ENCODE peak calls at places on chromosomes 5 and 9, in seven cellular contexts. Q, Z, D, S, H, O and M are unnamed samples.

GRCh38 chr9:124510650-124511425 is 3.6 kb upstream of the NR5A1 start:
- DNase-seq in O (no peak), Z (no peak), H (peak; percentile 90), S (no peak), D (no peak), Q (no peak), M (peak; percentile 14)

GRCh38 chr5:138596105-138596987 is 21.1 kb upstream of the HSPA9 start:
- DNase-seq in O (no peak), H (no peak), D (no peak), Q (no peak), Z (no peak), S (no peak), M (no peak)

GRCh38 chr5:148383564-148384388 is at the start of gene FBXO38:
- DNase-seq in Z (peak; percentile 94), Q (peak; percentile 94), O (peak; percentile 97), H (peak; percentile 97), S (peak; percentile 93), D (peak; percentile 95), M (peak; percentile 92)

GRCh38 chr9:129176786-129177442 is 1.1 kb downstream of the IER5L start:
- DNase-seq in Q (no peak), Z (no peak), H (no peak), S (no peak), D (no peak), O (peak; percentile 65), M (peak; percentile 75)

GRCh38 chr5:17070646-17071045 is 134.6 kb upstream of the MYO10 start:
- DNase-seq in D (no peak), O (no peak), Q (no peak), H (no peak), Z (no peak), S (no peak), M (no peak)

GRCh38 chr5:156934450-156935211 is 28.4 kb downstream of the TIMD4 start:
- DNase-seq in Z (no peak), Q (peak; percentile 7), D (no peak), H (peak; percentile 9), S (peak; percentile 11), O (no peak), M (peak; percentile 36)

GRCh38 chr5:14701556-14701955 is 37.0 kb downstream of the OTULIN start:
- DNase-seq in Q (no peak), D (no peak), O (no peak), Z (no peak), H (no peak), S (no peak), M (no peak)

GRCh38 chr9:21265421-21266189 is 25.8 kb upstream of the IFNA14 start:
- DNase-seq in D (no peak), Q (no peak), S (no peak), Z (no peak), O (no peak), H (no peak), M (no peak)

GRCh38 chr9:129174724-129175514 is 3.1 kb downstream of the IER5L start:
- DNase-seq in D (no peak), S (peak; percentile 81), H (peak; percentile 57), Q (peak; percentile 65), Z (no peak), O (peak; percentile 81), M (peak; percentile 88)

GRCh38 chr9:72602629-72603028 is 81.2 kb downstream of the TMC1 start:
- DNase-seq in Z (no peak), H (no peak), O (no peak), S (no peak), D (no peak), Q (no peak), M (no peak)

GRCh38 chr5:38595149-38595725 is 38.8 kb upstream of the LIFR start:
- DNase-seq in O (no peak), D (no peak), Q (no peak), S (no peak), Z (no peak), H (no peak), M (no peak)

GRCh38 chr5:77558266-77558665 is 66.2 kb upstream of the WDR41 start:
- DNase-seq in H (no peak), O (no peak), Q (no peak), Z (no peak), S (no peak), D (no peak), M (no peak)

GRCh38 chr9:136324501-136325300 is 2.6 kb upstream of the GPSM1 start:
- DNase-seq in H (no peak), D (no peak), S (peak; percentile 40), Q (no peak), O (no peak), Z (no peak), M (peak; percentile 71)

GRCh38 chr5:157511656-157512644 is 51.9 kb downstream of the NIPAL4 start:
- DNase-seq in Z (no peak), S (peak; percentile 57), Q (peak; percentile 66), O (peak; percentile 98), H (peak; percentile 79), D (no peak), M (no peak)

GRCh38 chr9:6716766-6717165 is 41.0 kb upstream of the KDM4C start:
- DNase-seq in O (no peak), D (no peak), H (no peak), S (no peak), Q (no peak), Z (no peak), M (no peak)

GRCh38 chr9:68759981-68760673 is 55.1 kb downstream of the PIP5K1B start:
- DNase-seq in S (no peak), D (no peak), H (peak; percentile 21), O (no peak), Z (no peak), Q (no peak), M (no peak)

GRCh38 chr9:135960328-135961276 is 571 bp downstream of the UBAC1 start:
- DNase-seq in O (peak; percentile 29), H (no peak), Q (no peak), S (peak; percentile 65), Z (no peak), D (no peak), M (peak; percentile 80)

GRCh38 chr9:87620727-87621322 is 105.1 kb upstream of the CTSL start:
- DNase-seq in D (no peak), H (no peak), S (no peak), O (no peak), Z (no peak), Q (no peak), M (peak; percentile 73)

GRCh38 chr9:127903557-127904475 is 4.4 kb upstream of the ST6GALNAC6 start:
- DNase-seq in D (no peak), Z (no peak), O (peak; percentile 47), H (peak; percentile 87), S (peak; percentile 78), Q (no peak), M (no peak)

GRCh38 chr5:180790524-180790923 is 12.1 kb downstream of the MGAT1 start:
- DNase-seq in Q (no peak), O (no peak), S (no peak), Z (no peak), D (no peak), H (no peak), M (no peak)

GRCh38 chr5:107526263-107526937 is 144.3 kb downstream of the EFNA5 start:
- DNase-seq in O (peak; percentile 16), D (no peak), H (no peak), Q (no peak), S (no peak), Z (no peak), M (no peak)

GRCh38 chr5:94916619-94917018 is 298.1 kb downstream of the SLF1 start:
- DNase-seq in H (no peak), Z (no peak), Q (no peak), D (no peak), S (no peak), O (no peak), M (no peak)

GRCh38 chr5:180441577-180441976 is 52.6 kb upstream of the CNOT6 start:
- DNase-seq in Z (no peak), H (no peak), S (no peak), O (no peak), D (no peak), Q (no peak), M (no peak)

DNA sequence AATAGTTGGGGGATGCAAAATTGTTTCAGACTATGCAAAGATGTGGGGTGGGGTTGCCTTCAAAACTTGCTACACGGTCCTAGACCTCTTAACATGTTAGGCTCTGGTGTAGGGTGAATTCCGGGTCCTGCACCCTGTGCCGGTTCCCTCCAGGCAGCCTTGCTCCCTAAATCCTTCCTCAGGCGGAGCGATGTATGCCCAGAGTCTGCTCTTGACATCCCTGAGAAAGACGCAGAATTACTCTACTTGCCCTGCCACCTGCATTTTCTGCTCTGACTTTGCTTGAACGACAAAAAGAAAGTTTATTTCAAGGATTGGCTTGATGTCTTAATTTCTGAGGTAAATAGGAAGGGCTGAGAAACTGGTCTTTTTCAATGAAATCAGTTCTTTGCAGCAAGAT is 691 bp downstream of the THBS4 start:
- DNase-seq in D (no peak), S (no peak), O (no peak), H (no peak), Z (no peak), Q (no peak), M (peak; percentile 15)
- H2AFZ ChIP-seq in D (no peak overlapping the region), S (no peak overlapping the region), O (no peak overlapping the region), H (no peak overlapping the region), Z (peak overlapping the region; percentile 45), Q (no peak overlapping the region), M (no peak overlapping the region)

GRCh38 chr5:169213479-169213878 is 87.5 kb downstream of the SLIT3 start:
- DNase-seq in O (no peak), H (no peak), D (no peak), S (no peak), Z (no peak), Q (no peak), M (no peak)
- TF ChIP-seq MAX in O (no peak), H (no peak), D (no peak), S (no peak), Z (no peak), Q (no peak), M (no peak)

GRCh38 chr5:74994791-74995190 is 57.6 kb downstream of the GCNT4 start:
- DNase-seq in D (no peak), H (no peak), Z (no peak), O (no peak), Q (no peak), S (no peak), M (no peak)

GRCh38 chr5:74992791-74993190 is 59.6 kb downstream of the GCNT4 start:
- DNase-seq in O (no peak), H (no peak), Z (no peak), Q (no peak), S (no peak), D (no peak), M (no peak)

GRCh38 chr5:74991522-74991921 is 60.8 kb downstream of the GCNT4 start:
- DNase-seq in O (no peak), Z (no peak), S (no peak), Q (no peak), D (no peak), H (no peak), M (no peak)

GRCh38 chr5:74995931-74996330 is 56.4 kb downstream of the GCNT4 start:
- DNase-seq in O (no peak), Q (no peak), H (no peak), S (no peak), D (no peak), Z (no peak), M (no peak)

DNA sequence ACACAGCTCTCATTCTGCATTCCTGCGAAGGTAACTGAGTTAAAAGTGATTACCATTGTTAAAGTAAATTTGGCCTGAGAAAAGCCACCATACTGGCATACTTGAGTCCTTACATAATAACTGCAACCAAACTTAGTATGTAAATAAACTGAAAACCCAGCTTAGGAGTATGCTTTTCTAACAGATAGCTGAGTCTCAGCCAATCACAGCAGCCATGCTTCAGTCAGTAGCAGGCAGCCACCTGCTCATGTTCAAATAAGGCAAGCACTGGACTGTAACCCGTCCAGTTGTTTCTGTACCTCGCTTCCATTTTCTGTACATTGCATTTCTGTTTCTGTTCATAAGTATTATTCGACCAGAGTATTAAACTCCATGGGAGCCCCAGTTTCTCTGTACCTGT is 58.6 kb downstream of the GCNT4 start:
- DNase-seq in Z (no peak), H (no peak), Q (no peak), D (no peak), S (no peak), O (no peak), M (no peak)
- H2AFZ ChIP-seq in Z (no peak overlapping the region), H (no peak overlapping the region), Q (no peak overlapping the region), D (no peak overlapping the region), S (no peak overlapping the region), O (no peak overlapping the region), M (no peak overlapping the region)

GRCh38 chr9:16057541-16057940 is 504.7 kb downstream of the CCDC171 start:
- DNase-seq in Q (no peak), H (no peak), Z (no peak), S (no peak), D (no peak), O (no peak), M (no peak)
- TF ChIP-seq MAX in Q (no peak), H (no peak), Z (no peak), S (no peak), D (no peak), O (no peak), M (no peak)